ENCODE peak calls at places on chromosomes 12 and 14, in seven cellular contexts. I, W, T, C, O, Z and V are unnamed samples.

GRCh38 chr12:48613321-48613720 is 43.5 kb upstream of the LALBA start:
- DNase-seq in O (no peak), Z (no peak), C (no peak), I (no peak), W (no peak), T (no peak), V (no peak)

GRCh38 chr12:28568709-28569108 is 378.5 kb downstream of the CCDC91 start:
- DNase-seq in O (no peak), Z (no peak), W (no peak), C (no peak), I (no peak), T (no peak), V (no peak)

GRCh38 chr12:42744539-42745156 is 155.1 kb upstream of the PRICKLE1 start:
- DNase-seq in Z (no peak), I (no peak), C (no peak), T (no peak), O (no peak), W (no peak), V (no peak)

GRCh38 chr12:49888461-49889151 is 15.1 kb downstream of the FAIM2 start:
- DNase-seq in T (no peak), I (no peak), C (no peak), W (no peak), Z (no peak), O (no peak), V (no peak)

GRCh38 chr12:100345020-100345767 is 11.7 kb upstream of the SLC17A8 start:
- DNase-seq in O (no peak), I (no peak), C (no peak), T (no peak), Z (no peak), W (no peak), V (no peak)

GRCh38 chr12:81502912-81503695 is 256.0 kb downstream of the PPFIA2 start:
- DNase-seq in O (no peak), W (no peak), I (no peak), C (no peak), T (no peak), Z (no peak), V (no peak)

GRCh38 chr12:122659579-122659978 is 43.6 kb downstream of the HCAR2 start:
- DNase-seq in O (no peak), I (no peak), C (no peak), Z (no peak), T (no peak), W (no peak), V (no peak)

GRCh38 chr12:86312258-86312657 is 56.1 kb upstream of the MGAT4C start:
- DNase-seq in Z (no peak), W (no peak), I (no peak), O (no peak), C (no peak), T (no peak), V (no peak)

GRCh38 chr12:52063081-52063985 is 6.4 kb upstream of the ATG101 start:
- DNase-seq in O (no peak), Z (peak), I (peak), C (no peak), T (no peak), W (no peak), V (no peak)

GRCh38 chr12:27123642-27124041 is 41.3 kb upstream of the C12orf71 start:
- DNase-seq in C (no peak), Z (no peak), O (no peak), W (no peak), I (no peak), T (no peak), V (no peak)

GRCh38 chr12:86254399-86255107 is 1.6 kb downstream of the MGAT4C start:
- DNase-seq in C (no peak), Z (no peak), O (no peak), I (no peak), T (no peak), W (no peak), V (no peak)

GRCh38 chr14:20413785-20414117 is 450 bp upstream of the TEP1 start:
- DNase-seq in O (no peak), W (no peak), T (peak), C (no peak), Z (no peak), I (no peak), V (no peak)

GRCh38 chr12:12812163-12812562 is 983 bp upstream of the DDX47 start:
- DNase-seq in I (no peak), W (no peak), T (no peak), C (no peak), O (no peak), Z (no peak), V (no peak)

GRCh38 chr12:77943466-77943865 is 112.8 kb downstream of the NAV3 start:
- DNase-seq in C (no peak), Z (no peak), I (no peak), O (no peak), T (no peak), W (no peak), V (no peak)

GRCh38 chr14:71682337-71682736 is 249.9 kb upstream of the RGS6 start:
- DNase-seq in Z (no peak), I (no peak), C (no peak), W (no peak), T (no peak), O (no peak), V (no peak)

GRCh38 chr14:100302616-100303015 is 3.6 kb downstream of the SLC25A29 start:
- DNase-seq in T (no peak), Z (no peak), O (no peak), W (no peak), I (no peak), C (no peak), V (no peak)

GRCh38 chr14:93736378-93737014 is 51.8 kb downstream of the PRIMA1 start:
- DNase-seq in T (no peak), W (no peak), I (no peak), C (no peak), Z (no peak), O (no peak), V (no peak)

GRCh38 chr12:93884794-93885460 is 207.8 kb downstream of the CRADD start:
- DNase-seq in Z (no peak), I (no peak), O (peak), C (no peak), T (no peak), W (no peak), V (no peak)

GRCh38 chr14:55957950-55958349 is 160.3 kb upstream of the PELI2 start:
- DNase-seq in O (peak), Z (no peak), C (no peak), W (no peak), I (no peak), T (no peak), V (peak)

GRCh38 chr12:96164951-96165858 is 29.0 kb upstream of the ELK3 start:
- DNase-seq in T (no peak), O (no peak), W (no peak), I (no peak), Z (no peak), C (no peak), V (no peak)

GRCh38 chr12:53005215-53005985 is 856 bp upstream of the EIF4B start:
- DNase-seq in Z (peak), I (no peak), C (peak), W (no peak), T (peak), O (no peak), V (peak)

GRCh38 chr12:114167431-114167830 is 201.3 kb upstream of the RBM19 start:
- DNase-seq in C (no peak), O (no peak), Z (no peak), T (no peak), W (no peak), I (no peak), V (no peak)

GRCh38 chr12:116174904-116175303 is 102.6 kb downstream of the MED13L start:
- DNase-seq in T (no peak), I (no peak), C (no peak), Z (no peak), O (no peak), W (no peak), V (no peak)